ENCODE peak calls at places on chromosome 16, in nine cellular contexts. R is kidney epithelial cell, X is hippocampal formation, V is GF-D8, N is uterus, T is T-helper 1 cell, F is HS-5, W is fibroblast of the aortic adventitia, A is H7. U is an unnamed sample.

GRCh38 chr16:81077077-81077940 is at the start of gene C16orf46:
- DNase-seq in R (peak; percentile 74), X (peak; percentile 94), V (peak; percentile 82), N (peak; percentile 98), T (peak; percentile 97), F (peak; percentile 57), W (peak; percentile 93), A (peak; percentile 97), U (peak; percentile 55)

GRCh38 chr16:9134306-9134705 is 42.9 kb downstream of the HAPSTR1 start:
- DNase-seq in R (no peak), X (no peak), V (no peak), N (no peak), T (no peak), F (no peak), W (no peak), A (no peak), U (no peak)

GRCh38 chr16:46731691-46732555 is 16.2 kb downstream of the MYLK3 start:
- DNase-seq in R (no peak), X (no peak), V (no peak), N (no peak), T (no peak), F (no peak), W (no peak), A (no peak), U (no peak)

GRCh38 chr16:728890-729744 is 2.2 kb downstream of the HAGHL start:
- DNase-seq in R (no peak), X (no peak), V (no peak), N (no peak), T (no peak), F (no peak), W (no peak), A (peak; percentile 85), U (no peak)

GRCh38 chr16:68823401-68823800 is 19.9 kb upstream of the TANGO6 start:
- DNase-seq in R (peak; percentile 70), X (no peak), V (no peak), N (no peak), T (no peak), F (peak; percentile 85), W (peak; percentile 93), A (peak; percentile 46), U (peak; percentile 68)

GRCh38 chr16:68700120-68700519 is 37.0 kb upstream of the CDH1 start:
- DNase-seq in R (no peak), X (no peak), V (peak; percentile 31), N (no peak), T (no peak), F (peak; percentile 16), W (no peak), A (no peak), U (no peak)

GRCh38 chr16:85838381-85838780 is 38.9 kb downstream of the COX4I1 start:
- DNase-seq in R (no peak), X (no peak), V (no peak), N (no peak), T (no peak), F (no peak), W (no peak), A (no peak), U (no peak)

GRCh38 chr16:4894276-4895150 is 42.4 kb downstream of the PPL start:
- DNase-seq in R (no peak), X (no peak), V (no peak), N (no peak), T (no peak), F (no peak), W (no peak), A (peak; percentile 83), U (no peak)

GRCh38 chr16:28321700-28322411 is 29.5 kb downstream of the SBK1 start:
- DNase-seq in R (no peak), X (no peak), V (no peak), N (no peak), T (no peak), F (no peak), W (peak; percentile 22), A (peak; percentile 91), U (no peak)

U was measured in epithelial cell of proximal tubule.